ENCODE peak calls at places on chromosomes 2 and 18, in eight cellular contexts. One of them, this sample, is unnamed.

GRCh38 chr2:33167655-33168245 is 221.0 kb downstream of the LTBP1 start:
- DNase-seq in A549: no peak
- DNase-seq in neural progenitor cell: no peak
- DNase-seq in upper lobe of right lung: no peak
- DNase-seq in GM23338: no peak
- DNase-seq in effector memory CD4-positive, alpha-beta T cell: no peak
- DNase-seq in tibial artery: no peak
- DNase-seq in right cardiac atrium: no peak
- DNase-seq in this sample: no peak

GRCh38 chr2:72678036-72678435 is 147.8 kb downstream of the EXOC6B start:
- DNase-seq in neural progenitor cell: no peak
- DNase-seq in A549: no peak
- DNase-seq in right cardiac atrium: no peak
- DNase-seq in tibial artery: no peak
- DNase-seq in effector memory CD4-positive, alpha-beta T cell: no peak
- DNase-seq in GM23338: no peak
- DNase-seq in upper lobe of right lung: no peak
- DNase-seq in this sample: no peak

GRCh38 chr2:105634198-105634597 is 110.5 kb upstream of the NCK2 start:
- DNase-seq in tibial artery: no peak
- DNase-seq in A549: no peak
- DNase-seq in right cardiac atrium: no peak
- DNase-seq in effector memory CD4-positive, alpha-beta T cell: no peak
- DNase-seq in neural progenitor cell: no peak
- DNase-seq in GM23338: no peak
- DNase-seq in upper lobe of right lung: no peak
- DNase-seq in this sample: no peak

GRCh38 chr2:240958366-240959213 is 39.8 kb upstream of the SNED1 start:
- DNase-seq in right cardiac atrium: peak
- DNase-seq in effector memory CD4-positive, alpha-beta T cell: no peak
- DNase-seq in GM23338: no peak
- DNase-seq in tibial artery: no peak
- DNase-seq in A549: no peak
- DNase-seq in neural progenitor cell: no peak
- DNase-seq in upper lobe of right lung: no peak
- DNase-seq in this sample: peak

GRCh38 chr2:163626208-163626607 is 109.6 kb downstream of the FIGN start:
- DNase-seq in effector memory CD4-positive, alpha-beta T cell: no peak
- DNase-seq in A549: no peak
- DNase-seq in neural progenitor cell: no peak
- DNase-seq in right cardiac atrium: no peak
- DNase-seq in tibial artery: no peak
- DNase-seq in upper lobe of right lung: no peak
- DNase-seq in GM23338: no peak
- DNase-seq in this sample: no peak

GRCh38 chr18:37280701-37281100 is 284.9 kb downstream of the CELF4 start:
- DNase-seq in upper lobe of right lung: no peak
- DNase-seq in A549: no peak
- DNase-seq in tibial artery: no peak
- DNase-seq in effector memory CD4-positive, alpha-beta T cell: no peak
- DNase-seq in GM23338: no peak
- DNase-seq in neural progenitor cell: no peak
- DNase-seq in right cardiac atrium: no peak
- DNase-seq in this sample: no peak

GRCh38 chr2:45743531-45744391 is 92.3 kb downstream of the PRKCE start:
- DNase-seq in right cardiac atrium: peak
- DNase-seq in GM23338: no peak
- DNase-seq in upper lobe of right lung: no peak
- DNase-seq in effector memory CD4-positive, alpha-beta T cell: no peak
- DNase-seq in A549: no peak
- DNase-seq in neural progenitor cell: no peak
- DNase-seq in tibial artery: no peak
- DNase-seq in this sample: no peak

GRCh38 chr2:25521665-25522387 is 151.6 kb downstream of the DTNB start:
- DNase-seq in right cardiac atrium: no peak
- DNase-seq in upper lobe of right lung: no peak
- DNase-seq in GM23338: peak
- DNase-seq in tibial artery: no peak
- DNase-seq in A549: peak
- DNase-seq in neural progenitor cell: peak
- DNase-seq in effector memory CD4-positive, alpha-beta T cell: peak
- DNase-seq in this sample: no peak

GRCh38 chr2:172101008-172101706 is 1.5 kb downstream of the DLX2 start:
- DNase-seq in effector memory CD4-positive, alpha-beta T cell: no peak
- DNase-seq in tibial artery: no peak
- DNase-seq in A549: no peak
- DNase-seq in GM23338: peak
- DNase-seq in right cardiac atrium: no peak
- DNase-seq in upper lobe of right lung: no peak
- DNase-seq in neural progenitor cell: peak
- DNase-seq in this sample: no peak

GRCh38 chr18:47545613-47546012 is 294.2 kb upstream of the SKOR2 start:
- DNase-seq in upper lobe of right lung: no peak
- DNase-seq in A549: no peak
- DNase-seq in neural progenitor cell: peak
- DNase-seq in effector memory CD4-positive, alpha-beta T cell: no peak
- DNase-seq in right cardiac atrium: no peak
- DNase-seq in GM23338: peak
- DNase-seq in tibial artery: no peak
- DNase-seq in this sample: no peak

GRCh38 chr2:85802337-85803103 is 48.7 kb downstream of the ATOH8 start:
- DNase-seq in upper lobe of right lung: no peak
- DNase-seq in neural progenitor cell: no peak
- DNase-seq in tibial artery: no peak
- DNase-seq in right cardiac atrium: no peak
- DNase-seq in effector memory CD4-positive, alpha-beta T cell: no peak
- DNase-seq in A549: no peak
- DNase-seq in GM23338: no peak
- DNase-seq in this sample: peak

GRCh38 chr2:126378176-126378575 is 277.8 kb upstream of the GYPC start:
- DNase-seq in A549: no peak
- DNase-seq in neural progenitor cell: no peak
- DNase-seq in right cardiac atrium: no peak
- DNase-seq in upper lobe of right lung: no peak
- DNase-seq in GM23338: no peak
- DNase-seq in tibial artery: no peak
- DNase-seq in effector memory CD4-positive, alpha-beta T cell: no peak
- DNase-seq in this sample: no peak

GRCh38 chr2:223084873-223085272 is 32.9 kb downstream of the KCNE4 start:
- DNase-seq in right cardiac atrium: no peak
- DNase-seq in effector memory CD4-positive, alpha-beta T cell: no peak
- DNase-seq in A549: no peak
- DNase-seq in tibial artery: no peak
- DNase-seq in neural progenitor cell: no peak
- DNase-seq in GM23338: peak
- DNase-seq in upper lobe of right lung: no peak
- DNase-seq in this sample: no peak

GRCh38 chr2:191748528-191749180 is 70.7 kb downstream of the NABP1 start:
- DNase-seq in effector memory CD4-positive, alpha-beta T cell: no peak
- DNase-seq in right cardiac atrium: no peak
- DNase-seq in GM23338: no peak
- DNase-seq in neural progenitor cell: no peak
- DNase-seq in A549: no peak
- DNase-seq in tibial artery: no peak
- DNase-seq in upper lobe of right lung: no peak
- DNase-seq in this sample: no peak

GRCh38 chr18:72530622-72531021 is 13.5 kb downstream of the CBLN2 start:
- DNase-seq in right cardiac atrium: no peak
- DNase-seq in tibial artery: no peak
- DNase-seq in GM23338: no peak
- DNase-seq in A549: no peak
- DNase-seq in effector memory CD4-positive, alpha-beta T cell: no peak
- DNase-seq in neural progenitor cell: peak
- DNase-seq in upper lobe of right lung: no peak
- DNase-seq in this sample: no peak

GRCh38 chr18:36697905-36698304 is 130.9 kb downstream of the TPGS2 start:
- DNase-seq in GM23338: no peak
- DNase-seq in effector memory CD4-positive, alpha-beta T cell: no peak
- DNase-seq in A549: no peak
- DNase-seq in tibial artery: no peak
- DNase-seq in neural progenitor cell: no peak
- DNase-seq in right cardiac atrium: no peak
- DNase-seq in upper lobe of right lung: no peak
- DNase-seq in this sample: no peak

GRCh38 chr2:100675373-100675772 is 112.6 kb downstream of the PDCL3 start:
- DNase-seq in effector memory CD4-positive, alpha-beta T cell: no peak
- DNase-seq in upper lobe of right lung: no peak
- DNase-seq in tibial artery: no peak
- DNase-seq in neural progenitor cell: no peak
- DNase-seq in A549: no peak
- DNase-seq in GM23338: no peak
- DNase-seq in right cardiac atrium: no peak
- DNase-seq in this sample: peak

GRCh38 chr2:149090706-149091105 is 52.2 kb downstream of the LYPD6B start:
- DNase-seq in GM23338: no peak
- DNase-seq in tibial artery: no peak
- DNase-seq in effector memory CD4-positive, alpha-beta T cell: no peak
- DNase-seq in upper lobe of right lung: no peak
- DNase-seq in right cardiac atrium: no peak
- DNase-seq in neural progenitor cell: no peak
- DNase-seq in A549: no peak
- DNase-seq in this sample: no peak

GRCh38 chr18:5619381-5619780 is 75.6 kb upstream of the EPB41L3 start:
- DNase-seq in neural progenitor cell: no peak
- DNase-seq in GM23338: no peak
- DNase-seq in right cardiac atrium: no peak
- DNase-seq in tibial artery: no peak
- DNase-seq in A549: no peak
- DNase-seq in effector memory CD4-positive, alpha-beta T cell: no peak
- DNase-seq in upper lobe of right lung: no peak
- DNase-seq in this sample: no peak

GRCh38 chr2:8153258-8153718 is 528.6 kb upstream of the ID2 start:
- DNase-seq in upper lobe of right lung: no peak
- DNase-seq in A549: no peak
- DNase-seq in GM23338: no peak
- DNase-seq in neural progenitor cell: no peak
- DNase-seq in right cardiac atrium: no peak
- DNase-seq in effector memory CD4-positive, alpha-beta T cell: no peak
- DNase-seq in tibial artery: no peak
- DNase-seq in this sample: no peak

GRCh38 chr2:16625759-16626158 is 39.9 kb downstream of the CYRIA start:
- DNase-seq in right cardiac atrium: no peak
- DNase-seq in tibial artery: no peak
- DNase-seq in neural progenitor cell: no peak
- DNase-seq in A549: no peak
- DNase-seq in effector memory CD4-positive, alpha-beta T cell: no peak
- DNase-seq in GM23338: no peak
- DNase-seq in upper lobe of right lung: no peak
- DNase-seq in this sample: no peak

GRCh38 chr2:69789762-69790600 is 39.5 kb upstream of the GMCL1 start:
- DNase-seq in effector memory CD4-positive, alpha-beta T cell: no peak
- DNase-seq in tibial artery: no peak
- DNase-seq in right cardiac atrium: no peak
- DNase-seq in A549: no peak
- DNase-seq in GM23338: peak
- DNase-seq in upper lobe of right lung: no peak
- DNase-seq in neural progenitor cell: no peak
- DNase-seq in this sample: no peak
- H3K27ac ChIP-seq in effector memory CD4-positive, alpha-beta T cell: no peak
- H3K27ac ChIP-seq in tibial artery: peak
- H3K27ac ChIP-seq in right cardiac atrium: peak
- H3K27ac ChIP-seq in A549: peak
- H3K27ac ChIP-seq in GM23338: peak
- H3K27ac ChIP-seq in upper lobe of right lung: peak
- H3K27ac ChIP-seq in neural progenitor cell: no peak
- H3K27ac ChIP-seq in this sample: peak

GRCh38 chr2:121562269-121563176 is 31.8 kb downstream of the RNU4ATAC start:
- DNase-seq in upper lobe of right lung: no peak
- DNase-seq in tibial artery: no peak
- DNase-seq in A549: no peak
- DNase-seq in neural progenitor cell: no peak
- DNase-seq in GM23338: no peak
- DNase-seq in effector memory CD4-positive, alpha-beta T cell: no peak
- DNase-seq in right cardiac atrium: no peak
- DNase-seq in this sample: no peak
- H3K27ac ChIP-seq in upper lobe of right lung: no peak
- H3K27ac ChIP-seq in tibial artery: no peak
- H3K27ac ChIP-seq in A549: no peak
- H3K27ac ChIP-seq in neural progenitor cell: no peak
- H3K27ac ChIP-seq in GM23338: no peak
- H3K27ac ChIP-seq in effector memory CD4-positive, alpha-beta T cell: no peak
- H3K27ac ChIP-seq in right cardiac atrium: peak
- H3K27ac ChIP-seq in this sample: no peak

GRCh38 chr2:128521482-128521881 is 202.8 kb upstream of the HS6ST1 start:
- DNase-seq in neural progenitor cell: no peak
- DNase-seq in GM23338: no peak
- DNase-seq in right cardiac atrium: no peak
- DNase-seq in upper lobe of right lung: no peak
- DNase-seq in tibial artery: no peak
- DNase-seq in effector memory CD4-positive, alpha-beta T cell: no peak
- DNase-seq in A549: no peak
- DNase-seq in this sample: no peak

GRCh38 chr2:128520787-128521186 is 202.1 kb upstream of the HS6ST1 start:
- DNase-seq in upper lobe of right lung: no peak
- DNase-seq in right cardiac atrium: no peak
- DNase-seq in neural progenitor cell: no peak
- DNase-seq in GM23338: no peak
- DNase-seq in tibial artery: no peak
- DNase-seq in effector memory CD4-positive, alpha-beta T cell: no peak
- DNase-seq in A549: no peak
- DNase-seq in this sample: no peak

GRCh38 chr2:128524183-128524582 is 205.5 kb upstream of the HS6ST1 start:
- DNase-seq in right cardiac atrium: no peak
- DNase-seq in neural progenitor cell: no peak
- DNase-seq in effector memory CD4-positive, alpha-beta T cell: no peak
- DNase-seq in tibial artery: no peak
- DNase-seq in upper lobe of right lung: no peak
- DNase-seq in A549: no peak
- DNase-seq in GM23338: no peak
- DNase-seq in this sample: no peak

GRCh38 chr2:128523490-128523889 is 204.8 kb upstream of the HS6ST1 start:
- DNase-seq in tibial artery: no peak
- DNase-seq in effector memory CD4-positive, alpha-beta T cell: no peak
- DNase-seq in right cardiac atrium: no peak
- DNase-seq in upper lobe of right lung: no peak
- DNase-seq in neural progenitor cell: no peak
- DNase-seq in GM23338: peak
- DNase-seq in A549: no peak
- DNase-seq in this sample: no peak

DNA sequence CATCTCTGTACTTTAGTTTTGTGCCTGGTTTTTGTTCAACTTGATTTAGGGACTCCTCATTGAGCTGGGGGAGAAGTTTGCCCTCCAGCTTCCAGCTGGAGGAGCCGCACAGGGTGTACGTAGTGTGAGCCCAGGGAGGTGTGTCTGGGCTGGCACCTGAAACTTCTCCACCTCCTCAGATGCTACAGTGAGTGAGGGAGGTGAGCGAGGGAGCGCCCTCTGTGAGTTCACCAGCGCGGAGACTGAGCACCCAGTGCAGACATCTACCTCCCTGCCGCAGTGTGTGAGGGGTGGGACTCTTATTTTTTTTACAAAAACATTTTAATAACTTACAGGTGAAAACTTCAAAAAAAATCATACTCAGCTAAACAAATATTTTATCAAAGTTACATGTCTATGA is 204.2 kb upstream of the HS6ST1 start:
- DNase-seq in right cardiac atrium: no peak
- DNase-seq in A549: no peak
- DNase-seq in neural progenitor cell: no peak
- DNase-seq in upper lobe of right lung: no peak
- DNase-seq in tibial artery: no peak
- DNase-seq in GM23338: no peak
- DNase-seq in effector memory CD4-positive, alpha-beta T cell: no peak
- DNase-seq in this sample: no peak
- H3K27ac ChIP-seq in right cardiac atrium: no peak
- H3K27ac ChIP-seq in A549: no peak
- H3K27ac ChIP-seq in neural progenitor cell: no peak
- H3K27ac ChIP-seq in upper lobe of right lung: no peak
- H3K27ac ChIP-seq in tibial artery: no peak
- H3K27ac ChIP-seq in GM23338: no peak
- H3K27ac ChIP-seq in effector memory CD4-positive, alpha-beta T cell: no peak
- H3K27ac ChIP-seq in this sample: no peak

GRCh38 chr18:7567487-7568425 is 640 bp downstream of the PTPRM start:
- DNase-seq in neural progenitor cell: peak
- DNase-seq in upper lobe of right lung: peak
- DNase-seq in tibial artery: peak
- DNase-seq in right cardiac atrium: peak
- DNase-seq in A549: no peak
- DNase-seq in GM23338: peak
- DNase-seq in effector memory CD4-positive, alpha-beta T cell: no peak
- DNase-seq in this sample: peak
- H3K27ac ChIP-seq in neural progenitor cell: no peak
- H3K27ac ChIP-seq in upper lobe of right lung: peak
- H3K27ac ChIP-seq in tibial artery: peak
- H3K27ac ChIP-seq in right cardiac atrium: peak
- H3K27ac ChIP-seq in A549: peak
- H3K27ac ChIP-seq in GM23338: no peak
- H3K27ac ChIP-seq in effector memory CD4-positive, alpha-beta T cell: peak
- H3K27ac ChIP-seq in this sample: peak

This sample was measured in coronary artery.